ENCODE peak calls at places on chromosomes 2 and 18, in ten cellular contexts. C, K, M, J, H, I, B, D, Z and F are unnamed samples.

GRCh38 chr2:63000801-63001200 is 49.8 kb upstream of the OTX1 start:
- DNase-seq in C (no peak), D (no peak), J (no peak), H (no peak), I (no peak), B (no peak), K (no peak), Z (peak; percentile 17), M (no peak), F (no peak)

GRCh38 chr2:169069341-169069740 is at the start of gene DHRS9:
- DNase-seq in H (peak; percentile 58), K (no peak), I (no peak), J (no peak), Z (peak; percentile 85), B (no peak), M (no peak), D (no peak), C (peak; percentile 54), F (no peak)

GRCh38 chr18:22385718-22386117 is 32.0 kb downstream of the CTAGE1 start:
- DNase-seq in D (no peak), I (no peak), M (no peak), B (no peak), K (peak; percentile 63), C (no peak), Z (peak; percentile 87), H (peak; percentile 51), J (no peak), F (no peak)

GRCh38 chr2:225002039-225002655 is 40.1 kb downstream of the DOCK10 start:
- DNase-seq in D (peak; percentile 80), B (peak; percentile 23), Z (peak; percentile 63), H (peak; percentile 43), J (peak; percentile 69), M (no peak), I (peak; percentile 49), K (no peak), C (peak; percentile 83), F (no peak)

GRCh38 chr2:205721057-205721767 is 38.9 kb downstream of the NRP2 start:
- DNase-seq in C (no peak), D (no peak), H (no peak), B (peak; percentile 23), I (no peak), M (no peak), K (no peak), Z (no peak), J (no peak), F (no peak)

GRCh38 chr2:182949572-182950189 is 83.2 kb upstream of the FRZB start:
- DNase-seq in D (no peak), K (no peak), C (no peak), M (no peak), J (peak; percentile 22), H (no peak), Z (peak; percentile 44), B (no peak), I (no peak), F (peak; percentile 7)

GRCh38 chr2:13057671-13058070 is 340.9 kb downstream of the TRIB2 start:
- DNase-seq in D (no peak), C (no peak), Z (no peak), I (no peak), B (no peak), K (no peak), M (no peak), H (no peak), J (no peak), F (no peak)

GRCh38 chr2:161010503-161010902 is 149.7 kb upstream of the TANK start:
- DNase-seq in M (no peak), B (no peak), J (no peak), H (no peak), I (no peak), K (no peak), Z (no peak), D (no peak), C (no peak), F (no peak)

GRCh38 chr2:27582695-27583389 is at the start of gene ZNF512:
- DNase-seq in H (peak; percentile 98), I (peak; percentile 70), M (peak; percentile 88), C (peak; percentile 85), K (peak; percentile 87), J (peak; percentile 89), B (peak; percentile 98), Z (peak; percentile 96), D (peak; percentile 91), F (peak; percentile 79)

GRCh38 chr2:50086450-50086849 is 932.1 kb upstream of the FSHR start:
- DNase-seq in I (no peak), D (no peak), Z (no peak), H (no peak), J (no peak), B (no peak), K (no peak), C (no peak), M (no peak), F (no peak)

GRCh38 chr2:201362396-201362795 is 5.3 kb upstream of the FLACC1 start:
- DNase-seq in Z (peak; percentile 31), D (no peak), J (no peak), M (no peak), I (no peak), B (no peak), H (no peak), K (no peak), C (no peak), F (no peak)

GRCh38 chr2:162591403-162592083 is 247.0 kb downstream of the KCNH7 start:
- DNase-seq in H (no peak), K (no peak), I (no peak), D (no peak), M (no peak), Z (peak; percentile 4), B (no peak), J (no peak), C (no peak), F (no peak)

GRCh38 chr2:177754476-177754873 is 318.1 kb downstream of the PDE11A start:
- DNase-seq in B (no peak), M (no peak), I (no peak), K (no peak), H (no peak), C (no peak), Z (no peak), J (no peak), D (no peak), F (no peak)

GRCh38 chr2:17644997-17645715 is 104.7 kb downstream of the VSNL1 start:
- DNase-seq in I (no peak), K (no peak), D (no peak), B (no peak), C (no peak), Z (peak; percentile 42), M (no peak), J (no peak), H (no peak), F (no peak)

GRCh38 chr2:166388488-166389070 is 12.8 kb upstream of the SCN9A start:
- DNase-seq in J (no peak), M (no peak), B (no peak), K (no peak), Z (no peak), I (no peak), H (no peak), D (no peak), C (no peak), F (no peak)

GRCh38 chr2:168371273-168371992 is 84.6 kb upstream of the CERS6 start:
- DNase-seq in K (no peak), J (no peak), D (no peak), C (no peak), B (no peak), M (no peak), H (no peak), I (no peak), Z (no peak), F (no peak)

GRCh38 chr2:159169187-159169586 is 117.3 kb downstream of the WDSUB1 start:
- DNase-seq in C (no peak), H (no peak), M (no peak), Z (no peak), I (no peak), J (no peak), B (no peak), D (no peak), K (no peak), F (no peak)

GRCh38 chr2:209602259-209602658 is 169.4 kb upstream of the UNC80 start:
- DNase-seq in I (no peak), J (no peak), B (no peak), Z (no peak), H (no peak), K (no peak), C (no peak), M (no peak), D (no peak), F (no peak)

GRCh38 chr2:7829241-7829640 is 852.6 kb upstream of the ID2 start:
- DNase-seq in H (no peak), I (no peak), C (no peak), K (no peak), M (no peak), Z (no peak), J (no peak), B (no peak), D (no peak), F (no peak)

GRCh38 chr2:188798159-188798558 is 176.0 kb upstream of the COL3A1 start:
- DNase-seq in C (no peak), K (no peak), D (no peak), J (no peak), B (no peak), Z (peak; percentile 39), M (no peak), I (no peak), H (no peak), F (no peak)

GRCh38 chr2:84970956-84971798 is at the start of gene KCMF1:
- DNase-seq in D (peak; percentile 64), C (peak; percentile 82), B (peak; percentile 90), I (peak; percentile 16), M (peak; percentile 32), J (peak; percentile 76), K (peak; percentile 56), H (no peak), Z (peak; percentile 76), F (no peak)

GRCh38 chr18:9914334-9914583 is 443 bp downstream of the VAPA start:
- DNase-seq in M (no peak), B (peak; percentile 90), D (no peak), C (no peak), K (no peak), Z (peak; percentile 56), I (no peak), J (no peak), H (no peak), F (no peak)

GRCh38 chr2:106030287-106031268 is 163.5 kb downstream of the UXS1 start:
- DNase-seq in B (no peak), H (no peak), D (no peak), Z (peak; percentile 64), I (no peak), J (no peak), K (peak; percentile 57), C (peak; percentile 30), M (no peak), F (no peak)

GRCh38 chr2:69625078-69625788 is 18.3 kb downstream of the AAK1 start:
- DNase-seq in D (no peak), Z (no peak), C (no peak), H (no peak), I (no peak), M (no peak), B (peak; percentile 32), K (no peak), J (no peak), F (no peak)

GRCh38 chr2:232859385-232859916 is 10.6 kb upstream of the SNORC start:
- DNase-seq in D (no peak), I (no peak), C (no peak), K (no peak), J (no peak), M (no peak), B (no peak), Z (no peak), H (no peak), F (no peak)

GRCh38 chr2:74290466-74291216 is 52.6 kb downstream of the SLC4A5 start:
- DNase-seq in I (no peak), J (peak; percentile 62), Z (no peak), D (no peak), M (no peak), B (no peak), K (no peak), H (no peak), C (peak; percentile 25), F (no peak)

GRCh38 chr2:129056309-129056958 is 737.8 kb upstream of the HS6ST1 start:
- DNase-seq in I (no peak), C (no peak), H (no peak), M (no peak), B (no peak), K (no peak), Z (no peak), D (no peak), J (no peak), F (no peak)

GRCh38 chr2:68091439-68092034 is 28.7 kb upstream of the C1D start:
- DNase-seq in Z (no peak), B (no peak), D (no peak), C (no peak), H (no peak), I (no peak), M (no peak), K (peak; percentile 76), J (no peak), F (no peak)